ENCODE peak calls at places on chromosome 2, in eight cellular contexts. J is activated T-helper 2 cell treated with anti-CD3 and anti-CD28 coated beads, Interferon-gamma antibody, Interleukin-2, Interleukin-4, amounts not matched to agents 10 μg/mL and 5 μg/mL and 100 μg/mL, durations not matched to agents 14 hours and 24 hours and 36 hours; Q is left lobe of liver; T is activated CD4-positive, alpha-beta T cell treated with anti-CD3 and anti-CD28 coated beads, Interleukin-2, amount 50 U/mL, for 48 hours; H is right cardiac atrium; D is activated naive CD4-positive, alpha-beta T cell; E is CD4-positive, CD25-positive, alpha-beta regulatory T cell; L is ACHN. X is an unnamed sample.

GRCh38 chr2:19675856-19676460 is 225.8 kb downstream of the TTC32 start:
- DNase-seq in J (no peak), Q (no peak), T (no peak), H (no peak), D (no peak), E (no peak), L (no peak), X (no peak)

GRCh38 chr2:21333249-21333648 is 209.5 kb downstream of the TDRD15 start:
- DNase-seq in J (no peak), Q (no peak), T (no peak), H (no peak), D (no peak), E (no peak), L (no peak), X (no peak)

GRCh38 chr2:227473019-227473461 is 1.1 kb downstream of the AGFG1 start:
- DNase-seq in J (no peak), Q (no peak), T (no peak), H (no peak), D (no peak), E (no peak), L (peak), X (no peak)

GRCh38 chr2:85768713-85769112 is 14.9 kb downstream of the ATOH8 start:
- DNase-seq in J (no peak), Q (peak), T (no peak), H (peak), D (no peak), E (no peak), L (no peak), X (no peak)

GRCh38 chr2:197514754-197515153 is 1.1 kb upstream of the MOB4 start:
- DNase-seq in J (no peak), Q (no peak), T (no peak), H (no peak), D (no peak), E (peak), L (peak), X (peak)

GRCh38 chr2:178297091-178297411 is 102.7 kb downstream of the OSBPL6 start:
- DNase-seq in J (no peak), Q (no peak), T (no peak), H (no peak), D (no peak), E (no peak), L (no peak), X (no peak)

GRCh38 chr2:197909377-197909776 is 105.0 kb downstream of the PLCL1 start:
- DNase-seq in J (no peak), Q (no peak), T (no peak), H (no peak), D (no peak), E (no peak), L (no peak), X (no peak)

GRCh38 chr2:70140978-70141753 is 49.7 kb downstream of the C2orf42 start:
- DNase-seq in J (peak), Q (peak), T (peak), H (peak), D (no peak), E (peak), L (peak), X (peak)

GRCh38 chr2:231384970-231385369 is 10.5 kb upstream of the B3GNT7 start:
- DNase-seq in J (no peak), Q (no peak), T (no peak), H (no peak), D (no peak), E (no peak), L (no peak), X (no peak)

GRCh38 chr2:168758970-168759820 is 43.2 kb upstream of the NOSTRIN start:
- DNase-seq in J (no peak), Q (no peak), T (no peak), H (no peak), D (no peak), E (peak), L (peak), X (peak)

GRCh38 chr2:85579266-85579935 is 2.0 kb downstream of the VAMP8 start:
- DNase-seq in J (no peak), Q (no peak), T (no peak), H (peak), D (no peak), E (no peak), L (no peak), X (peak)

GRCh38 chr2:34288016-34288415 is 688.9 kb upstream of the FAM98A start:
- DNase-seq in J (no peak), Q (no peak), T (no peak), H (no peak), D (no peak), E (no peak), L (no peak), X (no peak)

GRCh38 chr2:109422071-109422757 is 191.6 kb downstream of the SEPTIN10 start:
- DNase-seq in J (no peak), Q (no peak), T (no peak), H (no peak), D (no peak), E (no peak), L (no peak), X (no peak)

GRCh38 chr2:168058675-168059074 is 188.7 kb downstream of the STK39 start:
- DNase-seq in J (no peak), Q (no peak), T (no peak), H (no peak), D (no peak), E (no peak), L (no peak), X (no peak)

GRCh38 chr2:31275976-31276375 is 42.0 kb downstream of the EHD3 start:
- DNase-seq in J (no peak), Q (no peak), T (no peak), H (peak), D (no peak), E (no peak), L (no peak), X (no peak)

GRCh38 chr2:15804691-15805090 is 135.7 kb upstream of the MYCN start:
- DNase-seq in J (no peak), Q (no peak), T (no peak), H (no peak), D (no peak), E (no peak), L (no peak), X (no peak)

GRCh38 chr2:64769392-64770044 is 115.8 kb upstream of the SERTAD2 start:
- DNase-seq in J (no peak), Q (no peak), T (no peak), H (no peak), D (no peak), E (no peak), L (no peak), X (no peak)

GRCh38 chr2:25324905-25325592 is 16.7 kb downstream of the DNMT3A start:
- DNase-seq in J (no peak), Q (no peak), T (peak), H (peak), D (no peak), E (no peak), L (no peak), X (no peak)

GRCh38 chr2:64698668-64699444 is 45.1 kb upstream of the SERTAD2 start:
- DNase-seq in J (no peak), Q (no peak), T (no peak), H (no peak), D (no peak), E (peak), L (peak), X (no peak)

X was measured in AML-193.